ENCODE peak calls at places on chromosomes 12 and 14, in four cellular contexts. F is kidney epithelial cell, C is A549, M is thoracic aorta. J is an unnamed sample.

GRCh38 chr12:29517265-29517664 is 19.8 kb upstream of the OVCH1 start:
- DNase-seq in F (no peak), M (no peak), C (no peak), J (no peak)

GRCh38 chr12:58443273-58443980 is 476.9 kb downstream of the LRIG3 start:
- DNase-seq in F (no peak), M (no peak), C (no peak), J (peak)

GRCh38 chr12:40336573-40337199 is 111.9 kb downstream of the LRRK2 start:
- DNase-seq in C (peak), F (no peak), M (no peak), J (peak)

GRCh38 chr12:18723752-18724151 is 14.1 kb downstream of the PLCZ1 start:
- DNase-seq in F (peak), C (peak), M (no peak), J (peak)

GRCh38 chr14:64074961-64075619 is 219.1 kb downstream of the ESR2 start:
- DNase-seq in C (peak), F (no peak), M (no peak), J (peak)

GRCh38 chr12:26100966-26101744 is 23.7 kb downstream of the BHLHE41 start:
- DNase-seq in F (no peak), M (no peak), C (no peak), J (no peak)

GRCh38 chr14:94050231-94050880 is 24.2 kb downstream of the OTUB2 start:
- DNase-seq in M (no peak), C (no peak), F (no peak), J (no peak)

GRCh38 chr12:70367268-70368141 is 1.4 kb downstream of the KCNMB4 start:
- DNase-seq in M (no peak), C (no peak), F (no peak), J (peak)

GRCh38 chr12:61891632-61892031 is 368.6 kb upstream of the USP15 start:
- DNase-seq in C (no peak), M (no peak), F (no peak), J (no peak)

GRCh38 chr12:85993746-85994145 is 119.7 kb downstream of the NTS start:
- DNase-seq in C (no peak), M (no peak), F (no peak), J (no peak)

GRCh38 chr14:92456215-92457017 is 57.2 kb upstream of the RIN3 start:
- DNase-seq in M (no peak), C (peak), F (no peak), J (peak)

GRCh38 chr14:63893701-63894458 is 41.1 kb downstream of the SYNE2 start:
- DNase-seq in F (peak), M (peak), C (no peak), J (peak)

GRCh38 chr12:104237930-104238329 is 22.4 kb downstream of the TXNRD1 start:
- DNase-seq in F (no peak), M (no peak), C (no peak), J (no peak)

GRCh38 chr12:124442772-124443445 is 124.5 kb downstream of the NCOR2 start:
- DNase-seq in M (no peak), F (no peak), C (no peak), J (peak)

GRCh38 chr14:20176330-20176729 is 14.4 kb upstream of the OR11G2 start:
- DNase-seq in C (no peak), F (no peak), M (no peak), J (no peak)

GRCh38 chr12:70756118-70756517 is 118.9 kb upstream of the PTPRB start:
- DNase-seq in C (no peak), M (no peak), F (peak), J (peak)

GRCh38 chr12:32702470-32702869 is 23.4 kb downstream of the DNM1L start:
- DNase-seq in M (no peak), F (no peak), C (no peak), J (no peak)

GRCh38 chr14:38721822-38722431 is 381.1 kb downstream of the SEC23A start:
- DNase-seq in M (no peak), F (no peak), C (peak), J (peak)

GRCh38 chr14:28875937-28876910 is 109.6 kb downstream of the FOXG1 start:
- DNase-seq in M (no peak), F (no peak), C (no peak), J (no peak)
- H3K4me3 ChIP-seq in M (no peak), F (no peak), C (no peak), J (no peak)

DNA sequence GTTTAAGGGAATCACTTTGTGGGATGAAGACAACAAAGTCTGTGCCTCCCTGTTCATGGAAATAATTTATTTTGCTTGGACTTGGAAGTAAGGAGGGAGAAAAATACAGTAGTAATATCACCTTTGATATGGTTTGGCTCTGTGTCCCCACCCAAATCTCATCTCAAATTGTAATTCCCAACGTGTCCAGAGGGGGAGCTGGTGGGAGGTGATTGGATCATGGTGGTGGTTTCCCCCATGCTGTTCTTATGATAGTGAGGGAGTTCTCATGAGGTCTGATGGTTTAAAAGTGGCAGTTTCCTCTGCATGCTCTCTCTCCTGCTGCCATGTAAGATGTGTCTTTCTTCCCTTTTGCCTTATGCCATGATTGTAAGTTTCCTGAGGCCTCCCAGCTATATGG is 460.7 kb downstream of the NOVA1 start:
- DNase-seq in C (no peak), M (no peak), F (no peak), J (no peak)
- TF ChIP-seq CTCF in C (no peak), M (no peak), F (peak), J (peak)

GRCh38 chr14:103091883-103092222 is 2.7 kb upstream of the EXOC3L4 start:
- DNase-seq in C (no peak), F (no peak), M (no peak), J (no peak)
- H3K4me3 ChIP-seq in C (peak), F (peak), M (peak), J (no peak)

GRCh38 chr12:113697646-113698504 is 226.2 kb upstream of the LHX5 start:
- DNase-seq in M (no peak), C (no peak), F (no peak), J (no peak)
- TF ChIP-seq CTCF in M (no peak), C (no peak), F (no peak), J (no peak)

GRCh38 chr12:116708826-116709756 is 28.8 kb downstream of the SPRING1 start:
- DNase-seq in F (no peak), C (peak), M (no peak), J (peak)
- H3K4me3 ChIP-seq in F (no peak), C (peak), M (peak), J (no peak)

GRCh38 chr12:107091989-107092641 is 1.2 kb downstream of the CRY1 start:
- DNase-seq in F (peak), M (no peak), C (peak), J (peak)
- TF ChIP-seq CTCF in F (peak), M (peak), C (peak), J (peak)

J was measured in fibroblast of pulmonary artery.